ENCODE peak calls at places on chromosome 11, in six cellular contexts. One of them, this sample, is unnamed.

GRCh38 chr11:78453140-78453935 is 35.7 kb upstream of the GAB2 start:
- DNase-seq in left ventricle myocardium inferior: no peak
- DNase-seq in cardiac muscle cell: no peak
- DNase-seq in psoas muscle: no peak
- DNase-seq in heart left ventricle: no peak
- DNase-seq in IMR-90: peak
- DNase-seq in this sample: no peak

GRCh38 chr11:60631939-60632338 is 67.5 kb upstream of the MS4A8 start:
- DNase-seq in cardiac muscle cell: no peak
- DNase-seq in IMR-90: no peak
- DNase-seq in left ventricle myocardium inferior: no peak
- DNase-seq in psoas muscle: no peak
- DNase-seq in heart left ventricle: no peak
- DNase-seq in this sample: no peak

GRCh38 chr11:65014146-65014960 is at the start of gene ARL2:
- DNase-seq in cardiac muscle cell: no peak
- DNase-seq in heart left ventricle: no peak
- DNase-seq in IMR-90: no peak
- DNase-seq in left ventricle myocardium inferior: no peak
- DNase-seq in psoas muscle: no peak
- DNase-seq in this sample: peak

GRCh38 chr11:78564889-78565467 is 9.7 kb downstream of the NARS2 start:
- DNase-seq in cardiac muscle cell: no peak
- DNase-seq in IMR-90: no peak
- DNase-seq in heart left ventricle: no peak
- DNase-seq in psoas muscle: no peak
- DNase-seq in left ventricle myocardium inferior: no peak
- DNase-seq in this sample: no peak

GRCh38 chr11:113114452-113115027 is 153.3 kb downstream of the NCAM1 start:
- DNase-seq in cardiac muscle cell: peak
- DNase-seq in heart left ventricle: peak
- DNase-seq in left ventricle myocardium inferior: peak
- DNase-seq in IMR-90: peak
- DNase-seq in psoas muscle: peak
- DNase-seq in this sample: peak

GRCh38 chr11:110966131-110966530 is 253.9 kb upstream of the ARHGAP20 start:
- DNase-seq in heart left ventricle: no peak
- DNase-seq in cardiac muscle cell: no peak
- DNase-seq in left ventricle myocardium inferior: no peak
- DNase-seq in IMR-90: no peak
- DNase-seq in psoas muscle: peak
- DNase-seq in this sample: no peak

GRCh38 chr11:8345179-8345578 is 81.5 kb upstream of the LMO1 start:
- DNase-seq in cardiac muscle cell: no peak
- DNase-seq in psoas muscle: no peak
- DNase-seq in heart left ventricle: no peak
- DNase-seq in left ventricle myocardium inferior: no peak
- DNase-seq in IMR-90: no peak
- DNase-seq in this sample: peak

GRCh38 chr11:90134420-90135003 is at the start of gene NAALAD2:
- DNase-seq in psoas muscle: peak
- DNase-seq in IMR-90: peak
- DNase-seq in cardiac muscle cell: peak
- DNase-seq in left ventricle myocardium inferior: peak
- DNase-seq in heart left ventricle: peak
- DNase-seq in this sample: peak

GRCh38 chr11:112050721-112051120 is 23.1 kb downstream of the PIH1D2 start:
- DNase-seq in left ventricle myocardium inferior: no peak
- DNase-seq in psoas muscle: no peak
- DNase-seq in cardiac muscle cell: no peak
- DNase-seq in heart left ventricle: no peak
- DNase-seq in IMR-90: no peak
- DNase-seq in this sample: no peak

GRCh38 chr11:102361100-102362021 is 14.3 kb downstream of the BIRC2 start:
- DNase-seq in IMR-90: peak
- DNase-seq in psoas muscle: no peak
- DNase-seq in left ventricle myocardium inferior: no peak
- DNase-seq in heart left ventricle: no peak
- DNase-seq in cardiac muscle cell: no peak
- DNase-seq in this sample: no peak

GRCh38 chr11:47518212-47518959 is 34.5 kb downstream of the CELF1 start:
- DNase-seq in IMR-90: no peak
- DNase-seq in psoas muscle: no peak
- DNase-seq in cardiac muscle cell: no peak
- DNase-seq in heart left ventricle: no peak
- DNase-seq in left ventricle myocardium inferior: no peak
- DNase-seq in this sample: no peak

GRCh38 chr11:114440121-114440860 is 1.0 kb downstream of the REXO2 start:
- DNase-seq in psoas muscle: no peak
- DNase-seq in cardiac muscle cell: peak
- DNase-seq in left ventricle myocardium inferior: no peak
- DNase-seq in heart left ventricle: no peak
- DNase-seq in IMR-90: peak
- DNase-seq in this sample: no peak

GRCh38 chr11:93895106-93895862 is 44.9 kb upstream of the VSTM5 start:
- DNase-seq in psoas muscle: no peak
- DNase-seq in heart left ventricle: no peak
- DNase-seq in IMR-90: peak
- DNase-seq in cardiac muscle cell: peak
- DNase-seq in left ventricle myocardium inferior: no peak
- DNase-seq in this sample: no peak

GRCh38 chr11:113979427-113979826 is 4.5 kb downstream of the HTR3A start:
- DNase-seq in cardiac muscle cell: no peak
- DNase-seq in psoas muscle: no peak
- DNase-seq in IMR-90: no peak
- DNase-seq in left ventricle myocardium inferior: no peak
- DNase-seq in heart left ventricle: no peak
- DNase-seq in this sample: no peak

GRCh38 chr11:102864724-102865123 is 10.1 kb downstream of the MMP12 start:
- DNase-seq in psoas muscle: no peak
- DNase-seq in IMR-90: no peak
- DNase-seq in heart left ventricle: no peak
- DNase-seq in cardiac muscle cell: no peak
- DNase-seq in left ventricle myocardium inferior: no peak
- DNase-seq in this sample: no peak

GRCh38 chr11:124074554-124074953 is 33.4 kb upstream of the OR10G7 start:
- DNase-seq in heart left ventricle: no peak
- DNase-seq in IMR-90: no peak
- DNase-seq in left ventricle myocardium inferior: no peak
- DNase-seq in cardiac muscle cell: no peak
- DNase-seq in psoas muscle: no peak
- DNase-seq in this sample: no peak

GRCh38 chr11:65559951-65560537 is 1.9 kb upstream of the LTBP3 start:
- DNase-seq in cardiac muscle cell: no peak
- DNase-seq in IMR-90: peak
- DNase-seq in left ventricle myocardium inferior: no peak
- DNase-seq in heart left ventricle: no peak
- DNase-seq in psoas muscle: no peak
- DNase-seq in this sample: no peak

GRCh38 chr11:126061707-126062678 is 673 bp downstream of the CDON start:
- DNase-seq in cardiac muscle cell: peak
- DNase-seq in left ventricle myocardium inferior: peak
- DNase-seq in IMR-90: peak
- DNase-seq in psoas muscle: peak
- DNase-seq in heart left ventricle: peak
- DNase-seq in this sample: peak

GRCh38 chr11:67303132-67303988 is at the start of gene SSH3:
- DNase-seq in heart left ventricle: peak
- DNase-seq in IMR-90: peak
- DNase-seq in left ventricle myocardium inferior: peak
- DNase-seq in cardiac muscle cell: peak
- DNase-seq in psoas muscle: peak
- DNase-seq in this sample: peak

GRCh38 chr11:67302571-67303131 is 679 bp upstream of the SSH3 start:
- DNase-seq in psoas muscle: no peak
- DNase-seq in left ventricle myocardium inferior: no peak
- DNase-seq in heart left ventricle: peak
- DNase-seq in cardiac muscle cell: peak
- DNase-seq in IMR-90: peak
- DNase-seq in this sample: peak

GRCh38 chr11:67303989-67304411 is 670 bp downstream of the SSH3 start:
- DNase-seq in heart left ventricle: peak
- DNase-seq in IMR-90: no peak
- DNase-seq in cardiac muscle cell: peak
- DNase-seq in left ventricle myocardium inferior: no peak
- DNase-seq in psoas muscle: no peak
- DNase-seq in this sample: peak

GRCh38 chr11:67306769-67307544 is 3.6 kb downstream of the SSH3 start:
- DNase-seq in left ventricle myocardium inferior: no peak
- DNase-seq in cardiac muscle cell: no peak
- DNase-seq in psoas muscle: no peak
- DNase-seq in IMR-90: no peak
- DNase-seq in heart left ventricle: no peak
- DNase-seq in this sample: no peak

DNA sequence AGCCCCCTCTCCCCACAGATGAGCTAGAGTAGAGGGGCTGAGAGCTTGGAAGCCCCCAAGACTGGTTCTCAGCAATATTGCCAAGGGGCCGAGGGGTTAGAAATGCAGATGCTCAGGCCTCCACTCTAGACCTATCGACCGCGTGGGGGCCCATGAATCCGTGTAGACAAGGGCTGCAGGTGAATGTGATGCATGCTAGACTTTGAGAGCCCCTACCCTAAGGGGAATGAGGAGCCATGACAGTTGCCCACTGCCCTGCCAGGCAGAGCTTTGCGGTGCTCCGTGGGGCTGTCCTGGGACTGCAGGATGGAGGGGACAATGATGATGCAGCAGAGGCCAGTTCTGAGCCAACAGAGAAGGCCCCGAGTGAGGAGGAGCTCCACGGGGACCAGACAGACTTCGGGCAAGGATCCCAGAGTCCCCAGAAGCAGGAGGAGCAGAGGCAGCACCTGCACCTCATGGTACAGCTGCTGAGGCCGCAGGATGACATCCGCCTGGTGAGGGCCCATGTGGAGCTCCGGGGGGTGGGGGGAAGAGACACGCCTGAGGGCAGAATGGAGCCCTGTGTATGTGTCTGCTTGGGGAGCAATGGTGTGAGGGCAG is 1.3 kb downstream of the SSH3 start:
- DNase-seq in cardiac muscle cell: no peak
- DNase-seq in psoas muscle: no peak
- DNase-seq in left ventricle myocardium inferior: no peak
- DNase-seq in heart left ventricle: no peak
- DNase-seq in IMR-90: no peak
- DNase-seq in this sample: no peak
- H3K4me3 ChIP-seq in cardiac muscle cell: peak
- H3K4me3 ChIP-seq in psoas muscle: peak
- H3K4me3 ChIP-seq in left ventricle myocardium inferior: peak
- H3K4me3 ChIP-seq in heart left ventricle: no peak
- H3K4me3 ChIP-seq in IMR-90: peak
- H3K4me3 ChIP-seq in this sample: peak

DNA sequence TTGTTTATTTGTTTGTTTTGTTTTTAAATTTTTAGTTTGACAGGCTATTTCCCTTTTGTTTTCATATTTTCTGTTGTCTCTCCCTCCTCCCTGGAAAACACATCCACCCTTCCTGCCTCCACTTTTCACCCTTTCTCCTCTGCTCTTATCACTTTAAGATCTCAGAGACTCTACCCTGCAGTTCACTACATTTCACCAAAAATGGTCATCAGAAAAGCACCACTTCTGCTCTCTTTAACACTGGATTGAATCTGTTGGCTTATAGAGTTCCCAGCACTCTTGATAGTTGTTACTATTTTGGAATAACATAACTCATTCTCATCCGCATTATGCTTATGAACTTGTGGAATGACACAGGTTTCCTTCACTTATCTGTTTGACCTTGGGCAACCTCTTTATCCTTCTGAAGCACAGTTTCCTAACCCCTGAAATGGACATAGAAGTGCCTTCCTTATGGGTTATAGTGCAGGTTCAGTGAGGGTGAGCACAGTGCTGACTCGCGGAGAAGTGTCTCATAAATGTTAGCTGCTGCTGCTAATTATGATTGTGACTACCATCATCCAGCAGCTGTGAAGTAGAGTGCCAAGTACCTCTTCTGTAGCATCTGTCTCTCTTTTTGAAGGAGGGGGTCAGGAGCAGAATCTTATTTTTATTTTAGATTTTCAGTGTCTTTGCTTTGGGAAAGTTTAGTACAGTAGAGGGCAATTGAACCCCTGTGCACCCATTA is 15.0 kb downstream of the TEAD1 start:
- DNase-seq in cardiac muscle cell: no peak
- DNase-seq in left ventricle myocardium inferior: no peak
- DNase-seq in heart left ventricle: no peak
- DNase-seq in psoas muscle: no peak
- DNase-seq in IMR-90: no peak
- DNase-seq in this sample: no peak
- H3K27ac ChIP-seq in cardiac muscle cell: no peak
- H3K27ac ChIP-seq in left ventricle myocardium inferior: peak
- H3K27ac ChIP-seq in heart left ventricle: no peak
- H3K27ac ChIP-seq in psoas muscle: peak
- H3K27ac ChIP-seq in IMR-90: no peak
- H3K27ac ChIP-seq in this sample: no peak

GRCh38 chr11:2128102-2128511 is 11.1 kb downstream of the IGF2 start:
- DNase-seq in psoas muscle: no peak
- DNase-seq in cardiac muscle cell: no peak
- DNase-seq in IMR-90: no peak
- DNase-seq in left ventricle myocardium inferior: no peak
- DNase-seq in heart left ventricle: peak
- DNase-seq in this sample: no peak

GRCh38 chr11:2129323-2129698 is 9.9 kb downstream of the IGF2 start:
- DNase-seq in psoas muscle: no peak
- DNase-seq in IMR-90: no peak
- DNase-seq in cardiac muscle cell: no peak
- DNase-seq in heart left ventricle: peak
- DNase-seq in left ventricle myocardium inferior: no peak
- DNase-seq in this sample: peak

GRCh38 chr11:2128512-2129322 is 10.5 kb downstream of the IGF2 start:
- DNase-seq in psoas muscle: no peak
- DNase-seq in IMR-90: no peak
- DNase-seq in left ventricle myocardium inferior: no peak
- DNase-seq in cardiac muscle cell: no peak
- DNase-seq in heart left ventricle: peak
- DNase-seq in this sample: no peak

GRCh38 chr11:2126520-2127085 is 12.6 kb downstream of the IGF2 start:
- DNase-seq in cardiac muscle cell: no peak
- DNase-seq in heart left ventricle: peak
- DNase-seq in left ventricle myocardium inferior: no peak
- DNase-seq in psoas muscle: no peak
- DNase-seq in IMR-90: no peak
- DNase-seq in this sample: no peak

GRCh38 chr11:2127357-2127971 is 11.7 kb downstream of the IGF2 start:
- DNase-seq in left ventricle myocardium inferior: no peak
- DNase-seq in psoas muscle: no peak
- DNase-seq in heart left ventricle: peak
- DNase-seq in cardiac muscle cell: no peak
- DNase-seq in IMR-90: no peak
- DNase-seq in this sample: no peak
- TF ChIP-seq CTCF in left ventricle myocardium inferior: no peak
- TF ChIP-seq CTCF in psoas muscle: no peak
- TF ChIP-seq CTCF in heart left ventricle: no peak
- TF ChIP-seq CTCF in cardiac muscle cell: no peak
- TF ChIP-seq CTCF in IMR-90: no peak
- TF ChIP-seq CTCF in this sample: no peak

GRCh38 chr11:27402450-27402849 is 39.4 kb upstream of the CCDC34 start:
- DNase-seq in cardiac muscle cell: no peak
- DNase-seq in left ventricle myocardium inferior: no peak
- DNase-seq in psoas muscle: no peak
- DNase-seq in IMR-90: no peak
- DNase-seq in heart left ventricle: no peak
- DNase-seq in this sample: no peak
- H3K4me3 ChIP-seq in cardiac muscle cell: no peak
- H3K4me3 ChIP-seq in left ventricle myocardium inferior: no peak
- H3K4me3 ChIP-seq in psoas muscle: no peak
- H3K4me3 ChIP-seq in IMR-90: no peak
- H3K4me3 ChIP-seq in heart left ventricle: no peak
- H3K4me3 ChIP-seq in this sample: no peak

GRCh38 chr11:46364056-46364455 is 16.8 kb downstream of the DGKZ start:
- DNase-seq in IMR-90: no peak
- DNase-seq in left ventricle myocardium inferior: no peak
- DNase-seq in heart left ventricle: no peak
- DNase-seq in psoas muscle: no peak
- DNase-seq in cardiac muscle cell: no peak
- DNase-seq in this sample: peak
- H3K27ac ChIP-seq in IMR-90: no peak
- H3K27ac ChIP-seq in left ventricle myocardium inferior: peak
- H3K27ac ChIP-seq in heart left ventricle: peak
- H3K27ac ChIP-seq in psoas muscle: peak
- H3K27ac ChIP-seq in cardiac muscle cell: no peak
- H3K27ac ChIP-seq in this sample: no peak

This sample was measured in left lung.